ENCODE peak calls at places on chromosomes 16 and 17, in seven cellular contexts. E, V, X, J, R, T and H are unnamed samples.

GRCh38 chr17:21399476-21400203 is 23.5 kb downstream of the KCNJ12 start:
- DNase-seq in E (no peak), V (no peak), X (no peak), J (no peak), R (no peak), T (no peak), H (no peak)

GRCh38 chr17:68782829-68783228 is 172.4 kb downstream of the ABCA8 start:
- DNase-seq in E (no peak), V (no peak), X (no peak), J (no peak), R (peak; percentile 36), T (no peak), H (peak; percentile 63)

GRCh38 chr17:29248845-29249244 is 2.2 kb downstream of the CRYBA1 start:
- DNase-seq in E (no peak), V (no peak), X (no peak), J (no peak), R (no peak), T (no peak), H (no peak)

GRCh38 chr16:52705192-52705591 is 158.2 kb upstream of the TOX3 start:
- DNase-seq in E (no peak), V (no peak), X (no peak), J (no peak), R (no peak), T (no peak), H (no peak)

GRCh38 chr16:27822529-27823437 is 240.7 kb downstream of the GSG1L start:
- DNase-seq in E (no peak), V (no peak), X (no peak), J (no peak), R (no peak), T (no peak), H (no peak)

GRCh38 chr16:90044111-90044551 is 24.9 kb upstream of the DBNDD1 start:
- DNase-seq in E (no peak), V (no peak), X (no peak), J (no peak), R (no peak), T (no peak), H (no peak)

GRCh38 chr17:17774009-17774881 is 62.5 kb downstream of the SREBF1 start:
- DNase-seq in E (no peak), V (peak; percentile 52), X (no peak), J (no peak), R (no peak), T (peak; percentile 51), H (peak; percentile 67)

GRCh38 chr16:53821487-53821886 is 117.5 kb downstream of the FTO start:
- DNase-seq in E (no peak), V (peak; percentile 42), X (no peak), J (no peak), R (no peak), T (no peak), H (no peak)

GRCh38 chr16:1613240-1613639 is 1.1 kb downstream of the CRAMP1 start:
- DNase-seq in E (no peak), V (no peak), X (no peak), J (peak; percentile 33), R (no peak), T (no peak), H (no peak)

GRCh38 chr16:80526418-80527061 is 14.3 kb upstream of the DYNLRB2 start:
- DNase-seq in E (peak; percentile 55), V (peak; percentile 55), X (no peak), J (peak; percentile 62), R (no peak), T (peak; percentile 39), H (peak; percentile 30)

GRCh38 chr17:77153487-77153886 is 12.7 kb downstream of the SEC14L1 start:
- DNase-seq in E (no peak), V (no peak), X (no peak), J (no peak), R (no peak), T (no peak), H (peak; percentile 74)

GRCh38 chr17:57542518-57542917 is 202.6 kb downstream of the CCDC182 start:
- DNase-seq in E (no peak), V (no peak), X (no peak), J (no peak), R (no peak), T (no peak), H (no peak)

GRCh38 chr17:9247401-9247938 is 226.2 kb downstream of the NTN1 start:
- DNase-seq in E (no peak), V (no peak), X (no peak), J (no peak), R (no peak), T (no peak), H (no peak)

GRCh38 chr17:63446218-63446980 is at the start of gene CYB561:
- DNase-seq in E (no peak), V (peak; percentile 29), X (peak; percentile 82), J (peak; percentile 52), R (peak; percentile 75), T (peak; percentile 77), H (peak; percentile 81)

GRCh38 chr16:22937169-22937568 is 123.2 kb downstream of the HS3ST2 start:
- DNase-seq in E (no peak), V (no peak), X (no peak), J (no peak), R (no peak), T (no peak), H (no peak)

GRCh38 chr16:23148513-23149266 is 562 bp downstream of the USP31 start:
- DNase-seq in E (peak; percentile 34), V (peak; percentile 22), X (peak; percentile 85), J (peak; percentile 51), R (peak; percentile 48), T (peak; percentile 76), H (peak; percentile 93)

GRCh38 chr17:28878981-28879380 is 18.6 kb downstream of the FLOT2 start:
- DNase-seq in E (peak; percentile 94), V (peak; percentile 32), X (no peak), J (no peak), R (no peak), T (no peak), H (no peak)

GRCh38 chr16:4315185-4316102 is at the start of gene GLIS2:
- DNase-seq in E (peak; percentile 88), V (peak; percentile 82), X (peak; percentile 76), J (peak; percentile 17), R (peak; percentile 67), T (peak; percentile 82), H (peak; percentile 80)

GRCh38 chr17:42760652-42761581 is at the start of gene RAMP2:
- DNase-seq in E (no peak), V (no peak), X (peak; percentile 55), J (no peak), R (no peak), T (no peak), H (peak; percentile 52)

GRCh38 chr17:41326173-41327145 is 10.9 kb upstream of the KRTAP17-1 start:
- DNase-seq in E (no peak), V (no peak), X (no peak), J (peak; percentile 43), R (no peak), T (no peak), H (no peak)

GRCh38 chr16:4415538-4416199 is 727 bp downstream of the CORO7 start:
- DNase-seq in E (peak; percentile 37), V (no peak), X (peak; percentile 54), J (peak; percentile 70), R (peak; percentile 60), T (no peak), H (peak; percentile 47)

GRCh38 chr16:56889206-56889605 is 24.2 kb downstream of the SLC12A3 start:
- DNase-seq in E (no peak), V (no peak), X (no peak), J (no peak), R (no peak), T (no peak), H (no peak)

GRCh38 chr17:71032746-71033273 is 863.5 kb downstream of the KCNJ2 start:
- DNase-seq in E (peak; percentile 95), V (no peak), X (no peak), J (no peak), R (no peak), T (no peak), H (no peak)

GRCh38 chr17:15279011-15279477 is 13.9 kb upstream of the PMP22 start:
- DNase-seq in E (no peak), V (peak; percentile 97), X (no peak), J (no peak), R (no peak), T (no peak), H (no peak)

GRCh38 chr16:1903220-1903574 is 15.0 kb downstream of the HS3ST6 start:
- DNase-seq in E (no peak), V (no peak), X (no peak), J (no peak), R (no peak), T (no peak), H (peak; percentile 8)

DNA sequence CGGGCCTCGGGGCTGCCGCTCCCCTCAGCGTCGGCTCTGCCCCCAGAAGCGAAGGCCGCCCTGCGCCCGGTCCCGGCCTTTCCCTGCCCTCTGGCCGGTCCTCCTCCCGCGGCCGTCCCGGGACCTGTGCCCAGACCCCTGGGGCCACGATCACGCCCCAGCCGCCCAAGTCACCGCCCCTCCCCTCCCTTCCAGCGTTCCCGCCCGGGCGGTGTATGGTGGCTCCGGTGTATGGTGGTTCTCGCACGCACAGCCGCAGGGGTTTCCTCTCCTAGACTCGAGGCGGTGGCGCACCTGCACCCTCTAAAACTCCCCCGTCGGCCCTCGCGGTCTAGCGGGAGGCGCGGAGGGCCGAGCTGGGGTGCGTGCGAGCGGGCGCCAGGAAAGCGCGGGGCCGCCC is 10.0 kb downstream of the TIGD7 start:
- DNase-seq in E (no peak), V (no peak), X (no peak), J (no peak), R (no peak), T (no peak), H (no peak)
- H3K9me3 ChIP-seq in E (peaks cover 16% of the 10 kb centered on the region), V (peaks cover 62% of the 10 kb centered on the region), X (peaks cover 9% of the 10 kb centered on the region), J (peaks cover 90% of the 10 kb centered on the region), R (peaks cover 14% of the 10 kb centered on the region), T (no peaks in the 10 kb centered on the region), H (peaks cover 91% of the 10 kb centered on the region)

DNA sequence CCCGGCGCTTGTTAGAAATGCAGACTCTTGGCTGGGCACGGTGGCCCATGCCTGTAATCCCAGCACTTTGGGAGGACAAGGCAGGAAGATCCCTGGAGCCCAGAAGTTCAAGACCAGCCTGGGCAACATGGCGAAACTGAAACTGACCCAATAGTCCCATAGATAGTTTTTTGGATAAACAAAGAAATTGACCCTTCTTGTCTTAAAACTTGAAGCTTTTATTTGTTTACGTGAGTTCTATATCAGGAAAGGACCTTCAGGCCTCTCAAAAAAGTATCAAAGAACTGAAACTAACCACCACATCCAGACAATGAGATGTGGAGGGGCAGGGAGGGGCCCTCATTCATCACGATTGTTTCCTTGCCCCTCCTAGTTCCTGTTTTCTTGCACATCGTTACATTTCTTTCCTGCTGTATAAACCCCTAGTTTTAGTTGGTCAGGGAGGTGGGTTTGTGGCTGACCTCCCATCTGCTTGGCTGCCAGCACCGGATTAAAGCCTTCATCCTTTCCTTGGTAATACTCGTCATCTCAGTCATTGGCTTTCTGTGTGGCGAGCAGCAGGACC is 29.9 kb upstream of the PRM1 start:
- DNase-seq in E (no peak), V (no peak), X (no peak), J (peak; percentile 70), R (no peak), T (no peak), H (no peak)
- H3K4me1 ChIP-seq in E (peaks cover 4% of the 10 kb centered on the region), V (peaks cover 24% of the 10 kb centered on the region), X (peaks cover 21% of the 10 kb centered on the region), J (peaks cover 34% of the 10 kb centered on the region), R (no peaks in the 10 kb centered on the region), T (no peaks in the 10 kb centered on the region), H (no peaks in the 10 kb centered on the region)

GRCh38 chr16:378821-379182 is 3.0 kb downstream of the PGAP6 start:
- DNase-seq in E (no peak), V (no peak), X (peak; percentile 12), J (no peak), R (no peak), T (no peak), H (no peak)
- H3K27ac ChIP-seq in E (no peak overlapping the region), V (no peak overlapping the region), X (no peak overlapping the region), J (peak overlapping the region; percentile 81), R (no peak overlapping the region), T (no peak overlapping the region), H (no peak overlapping the region)

GRCh38 chr17:16552637-16553045 is 16.4 kb downstream of the ZNF287 start:
- DNase-seq in E (no peak), V (no peak), X (no peak), J (no peak), R (no peak), T (no peak), H (no peak)

GRCh38 chr17:16551878-16552636 is 16.9 kb downstream of the ZNF287 start:
- DNase-seq in E (no peak), V (no peak), X (no peak), J (no peak), R (no peak), T (no peak), H (no peak)
- H3K9me3 ChIP-seq in E (peaks cover 55% of the 10 kb centered on the region), V (peaks cover 70% of the 10 kb centered on the region), X (peaks cover 3% of the 10 kb centered on the region), J (peaks cover 79% of the 10 kb centered on the region), R (peaks cover 7% of the 10 kb centered on the region), T (peaks cover 2% of the 10 kb centered on the region), H (peaks cover 89% of the 10 kb centered on the region)